ENCODE peak calls at places on chromosomes 6 and 20, in ten cellular contexts. One of them, this sample, is unnamed.
A peak's percentile ranks its signal among the peaks of the same experiment; 100 is the strongest.

GRCh38 chr6:166956444-166957086 is at the start of gene RNASET2:
- DNase-seq in esophagus squamous epithelium: peak; percentile 81
- DNase-seq in transverse colon: peak; percentile 100
- DNase-seq in uterus: peak; percentile 98
- DNase-seq in body of pancreas: peak; percentile 99
- DNase-seq in heart left ventricle: peak; percentile 98
- DNase-seq in H1: no peak
- DNase-seq in breast epithelium: peak; percentile 97
- DNase-seq in ovary: peak; percentile 97
- DNase-seq in upper lobe of left lung: peak; percentile 100
- DNase-seq in this sample: peak; percentile 96

GRCh38 chr6:147904416-147904815 is 395.9 kb downstream of the SAMD5 start:
- DNase-seq in ovary: no peak
- DNase-seq in transverse colon: no peak
- DNase-seq in esophagus squamous epithelium: no peak
- DNase-seq in H1: no peak
- DNase-seq in uterus: no peak
- DNase-seq in body of pancreas: no peak
- DNase-seq in upper lobe of left lung: no peak
- DNase-seq in breast epithelium: no peak
- DNase-seq in heart left ventricle: no peak
- DNase-seq in this sample: no peak

GRCh38 chr20:39773380-39774000 is 811.3 kb downstream of the DHX35 start:
- DNase-seq in transverse colon: no peak
- DNase-seq in breast epithelium: no peak
- DNase-seq in ovary: no peak
- DNase-seq in esophagus squamous epithelium: no peak
- DNase-seq in uterus: no peak
- DNase-seq in H1: no peak
- DNase-seq in heart left ventricle: no peak
- DNase-seq in upper lobe of left lung: no peak
- DNase-seq in body of pancreas: no peak
- DNase-seq in this sample: no peak

GRCh38 chr6:2659882-2660281 is 90.8 kb downstream of the MYLK4 start:
- DNase-seq in body of pancreas: no peak
- DNase-seq in heart left ventricle: no peak
- DNase-seq in upper lobe of left lung: no peak
- DNase-seq in breast epithelium: no peak
- DNase-seq in H1: peak; percentile 9
- DNase-seq in ovary: no peak
- DNase-seq in esophagus squamous epithelium: no peak
- DNase-seq in transverse colon: no peak
- DNase-seq in uterus: no peak
- DNase-seq in this sample: no peak

GRCh38 chr6:116008470-116009229 is 52.0 kb downstream of the FRK start:
- DNase-seq in upper lobe of left lung: no peak
- DNase-seq in H1: no peak
- DNase-seq in body of pancreas: no peak
- DNase-seq in ovary: no peak
- DNase-seq in breast epithelium: no peak
- DNase-seq in transverse colon: no peak
- DNase-seq in esophagus squamous epithelium: no peak
- DNase-seq in uterus: no peak
- DNase-seq in heart left ventricle: no peak
- DNase-seq in this sample: peak; percentile 46

GRCh38 chr6:167795874-167796667 is 30.6 kb upstream of the AFDN start:
- DNase-seq in uterus: no peak
- DNase-seq in esophagus squamous epithelium: no peak
- DNase-seq in ovary: no peak
- DNase-seq in breast epithelium: peak; percentile 75
- DNase-seq in transverse colon: peak; percentile 61
- DNase-seq in body of pancreas: peak; percentile 28
- DNase-seq in upper lobe of left lung: peak; percentile 82
- DNase-seq in heart left ventricle: peak; percentile 43
- DNase-seq in H1: no peak
- DNase-seq in this sample: no peak

GRCh38 chr6:54451516-54451915 is 143.3 kb downstream of the TINAG start:
- DNase-seq in esophagus squamous epithelium: no peak
- DNase-seq in transverse colon: no peak
- DNase-seq in H1: no peak
- DNase-seq in ovary: no peak
- DNase-seq in body of pancreas: no peak
- DNase-seq in heart left ventricle: no peak
- DNase-seq in upper lobe of left lung: no peak
- DNase-seq in uterus: no peak
- DNase-seq in breast epithelium: no peak
- DNase-seq in this sample: no peak

GRCh38 chr6:43669922-43670622 is 17.5 kb downstream of the MRPS18A start:
- DNase-seq in body of pancreas: no peak
- DNase-seq in H1: no peak
- DNase-seq in upper lobe of left lung: no peak
- DNase-seq in esophagus squamous epithelium: no peak
- DNase-seq in ovary: no peak
- DNase-seq in heart left ventricle: no peak
- DNase-seq in transverse colon: no peak
- DNase-seq in breast epithelium: no peak
- DNase-seq in uterus: peak; percentile 34
- DNase-seq in this sample: no peak

GRCh38 chr6:4727671-4728435 is 48.4 kb upstream of the CDYL start:
- DNase-seq in H1: no peak
- DNase-seq in breast epithelium: no peak
- DNase-seq in transverse colon: peak; percentile 63
- DNase-seq in ovary: no peak
- DNase-seq in upper lobe of left lung: no peak
- DNase-seq in esophagus squamous epithelium: no peak
- DNase-seq in uterus: no peak
- DNase-seq in heart left ventricle: no peak
- DNase-seq in body of pancreas: no peak
- DNase-seq in this sample: no peak

GRCh38 chr6:52551483-52552277 is 25.2 kb downstream of the TRAM2 start:
- DNase-seq in esophagus squamous epithelium: no peak
- DNase-seq in H1: no peak
- DNase-seq in ovary: peak; percentile 35
- DNase-seq in heart left ventricle: peak; percentile 62
- DNase-seq in uterus: peak; percentile 61
- DNase-seq in transverse colon: peak; percentile 58
- DNase-seq in body of pancreas: peak; percentile 76
- DNase-seq in upper lobe of left lung: no peak
- DNase-seq in breast epithelium: peak; percentile 65
- DNase-seq in this sample: peak; percentile 26

GRCh38 chr6:167678102-167679101 is 148.3 kb upstream of the AFDN start:
- DNase-seq in heart left ventricle: peak; percentile 46
- DNase-seq in transverse colon: peak; percentile 45
- DNase-seq in body of pancreas: peak; percentile 60
- DNase-seq in upper lobe of left lung: peak; percentile 89
- DNase-seq in esophagus squamous epithelium: no peak
- DNase-seq in uterus: peak; percentile 50
- DNase-seq in breast epithelium: no peak
- DNase-seq in ovary: peak; percentile 39
- DNase-seq in H1: no peak
- DNase-seq in this sample: no peak

GRCh38 chr6:98824907-98825601 is 9.3 kb upstream of the POU3F2 start:
- DNase-seq in body of pancreas: no peak
- DNase-seq in uterus: no peak
- DNase-seq in esophagus squamous epithelium: no peak
- DNase-seq in transverse colon: no peak
- DNase-seq in ovary: no peak
- DNase-seq in upper lobe of left lung: no peak
- DNase-seq in breast epithelium: no peak
- DNase-seq in heart left ventricle: no peak
- DNase-seq in H1: no peak
- DNase-seq in this sample: no peak

GRCh38 chr6:143405381-143406154 is 44.9 kb downstream of the ADAT2 start:
- DNase-seq in upper lobe of left lung: no peak
- DNase-seq in transverse colon: no peak
- DNase-seq in heart left ventricle: no peak
- DNase-seq in esophagus squamous epithelium: no peak
- DNase-seq in uterus: no peak
- DNase-seq in body of pancreas: no peak
- DNase-seq in ovary: no peak
- DNase-seq in H1: no peak
- DNase-seq in breast epithelium: no peak
- DNase-seq in this sample: no peak

GRCh38 chr6:20254295-20254694 is 42.0 kb upstream of the MBOAT1 start:
- DNase-seq in breast epithelium: no peak
- DNase-seq in esophagus squamous epithelium: no peak
- DNase-seq in heart left ventricle: no peak
- DNase-seq in body of pancreas: no peak
- DNase-seq in ovary: no peak
- DNase-seq in H1: no peak
- DNase-seq in transverse colon: no peak
- DNase-seq in upper lobe of left lung: no peak
- DNase-seq in uterus: no peak
- DNase-seq in this sample: no peak

GRCh38 chr6:20251525-20251924 is 39.3 kb upstream of the MBOAT1 start:
- DNase-seq in transverse colon: no peak
- DNase-seq in upper lobe of left lung: no peak
- DNase-seq in uterus: no peak
- DNase-seq in ovary: no peak
- DNase-seq in breast epithelium: no peak
- DNase-seq in body of pancreas: no peak
- DNase-seq in H1: no peak
- DNase-seq in heart left ventricle: no peak
- DNase-seq in esophagus squamous epithelium: no peak
- DNase-seq in this sample: no peak

GRCh38 chr6:20255428-20255827 is 43.2 kb upstream of the MBOAT1 start:
- DNase-seq in esophagus squamous epithelium: no peak
- DNase-seq in ovary: no peak
- DNase-seq in transverse colon: no peak
- DNase-seq in H1: no peak
- DNase-seq in heart left ventricle: no peak
- DNase-seq in uterus: no peak
- DNase-seq in body of pancreas: no peak
- DNase-seq in upper lobe of left lung: no peak
- DNase-seq in breast epithelium: no peak
- DNase-seq in this sample: no peak

GRCh38 chr6:20253021-20253420 is 40.8 kb upstream of the MBOAT1 start:
- DNase-seq in heart left ventricle: no peak
- DNase-seq in H1: no peak
- DNase-seq in breast epithelium: no peak
- DNase-seq in transverse colon: no peak
- DNase-seq in body of pancreas: no peak
- DNase-seq in esophagus squamous epithelium: no peak
- DNase-seq in uterus: no peak
- DNase-seq in upper lobe of left lung: no peak
- DNase-seq in ovary: no peak
- DNase-seq in this sample: no peak

DNA sequence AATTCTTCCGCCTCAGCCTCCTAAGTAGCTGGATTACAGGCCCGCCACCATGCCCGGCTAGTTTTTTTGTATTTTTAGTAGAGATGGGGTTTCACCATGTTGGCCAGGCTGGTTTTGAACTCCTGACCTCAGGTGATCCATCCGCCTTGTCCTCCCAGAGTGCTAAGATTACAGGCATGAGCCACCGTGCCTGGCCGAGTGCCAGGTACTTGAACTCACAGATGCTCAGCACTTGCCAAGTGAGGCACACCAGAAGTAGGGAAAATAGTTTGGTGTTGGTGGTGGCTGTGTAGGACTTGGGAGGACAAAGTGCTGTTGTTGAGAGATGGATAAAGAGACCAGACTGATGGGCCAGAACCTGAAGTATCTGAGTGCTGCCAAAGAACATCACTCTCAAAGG is 40.0 kb upstream of the MBOAT1 start:
- DNase-seq in breast epithelium: no peak
- DNase-seq in uterus: no peak
- DNase-seq in H1: no peak
- DNase-seq in ovary: no peak
- DNase-seq in transverse colon: peak; percentile 48
- DNase-seq in esophagus squamous epithelium: no peak
- DNase-seq in body of pancreas: no peak
- DNase-seq in upper lobe of left lung: no peak
- DNase-seq in heart left ventricle: no peak
- DNase-seq in this sample: no peak
- H3K27ac ChIP-seq in breast epithelium: no peak overlapping the region
- H3K27ac ChIP-seq in uterus: no peak overlapping the region
- H3K27ac ChIP-seq in H1: no peak overlapping the region
- H3K27ac ChIP-seq in ovary: no peak overlapping the region
- H3K27ac ChIP-seq in transverse colon: peak overlapping the region; percentile 36
- H3K27ac ChIP-seq in esophagus squamous epithelium: peak overlapping the region; percentile 80
- H3K27ac ChIP-seq in body of pancreas: no peak overlapping the region
- H3K27ac ChIP-seq in upper lobe of left lung: no peak overlapping the region
- H3K27ac ChIP-seq in heart left ventricle: no peak overlapping the region
- H3K27ac ChIP-seq in this sample: no peak overlapping the region

GRCh38 chr6:90941885-90942284 is 355.0 kb upstream of the MAP3K7 start:
- DNase-seq in uterus: no peak
- DNase-seq in heart left ventricle: no peak
- DNase-seq in breast epithelium: no peak
- DNase-seq in upper lobe of left lung: no peak
- DNase-seq in body of pancreas: no peak
- DNase-seq in ovary: no peak
- DNase-seq in transverse colon: no peak
- DNase-seq in esophagus squamous epithelium: no peak
- DNase-seq in H1: no peak
- DNase-seq in this sample: peak; percentile 17
- TF ChIP-seq POLR2A in uterus: no peak
- TF ChIP-seq POLR2A in heart left ventricle: no peak
- TF ChIP-seq POLR2A in breast epithelium: no peak
- TF ChIP-seq POLR2A in upper lobe of left lung: no peak
- TF ChIP-seq POLR2A in body of pancreas: no peak
- TF ChIP-seq POLR2A in ovary: no peak
- TF ChIP-seq POLR2A in transverse colon: no peak
- TF ChIP-seq POLR2A in esophagus squamous epithelium: no peak
- TF ChIP-seq POLR2A in H1: no peak
- TF ChIP-seq POLR2A in this sample: no peak

DNA sequence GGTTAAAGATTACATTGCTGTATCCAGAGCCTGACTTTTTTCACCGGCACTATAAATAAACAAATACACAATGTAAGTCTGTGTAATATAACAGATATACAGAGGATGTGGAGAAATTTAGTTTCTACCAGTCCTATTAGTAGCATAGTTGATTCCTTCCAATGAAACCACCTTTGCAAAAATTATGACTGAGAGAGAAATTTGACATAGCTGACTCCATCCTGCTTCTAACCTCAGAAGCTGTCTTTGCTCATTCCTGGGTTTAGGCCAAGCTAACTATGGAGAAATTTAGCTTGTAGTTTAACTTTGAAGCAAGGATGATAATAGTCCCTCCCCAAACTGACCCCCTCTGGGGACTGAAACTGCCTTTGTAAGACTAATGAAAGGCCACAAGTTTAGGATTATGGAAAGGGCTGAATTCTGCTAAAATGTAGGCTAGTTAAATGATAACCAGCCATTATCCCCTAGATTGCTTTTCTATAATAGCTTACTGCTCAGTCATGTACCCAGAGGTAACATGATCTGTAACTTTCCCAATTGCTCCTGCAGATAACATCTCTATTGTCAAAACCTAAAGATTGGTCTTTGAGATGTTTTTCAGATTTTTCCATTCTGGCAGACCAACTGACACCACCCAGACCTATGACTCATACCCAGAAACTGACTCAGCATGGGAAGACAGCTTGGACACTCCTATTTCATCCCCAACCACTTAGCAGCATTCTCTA is 172.8 kb upstream of the ARG1 start:
- DNase-seq in esophagus squamous epithelium: no peak
- DNase-seq in upper lobe of left lung: no peak
- DNase-seq in H1: no peak
- DNase-seq in heart left ventricle: no peak
- DNase-seq in body of pancreas: no peak
- DNase-seq in transverse colon: no peak
- DNase-seq in breast epithelium: no peak
- DNase-seq in uterus: no peak
- DNase-seq in ovary: no peak
- DNase-seq in this sample: peak; percentile 61
- H3K27ac ChIP-seq in esophagus squamous epithelium: no peak overlapping the region
- H3K27ac ChIP-seq in upper lobe of left lung: no peak overlapping the region
- H3K27ac ChIP-seq in H1: no peak overlapping the region
- H3K27ac ChIP-seq in heart left ventricle: no peak overlapping the region
- H3K27ac ChIP-seq in body of pancreas: no peak overlapping the region
- H3K27ac ChIP-seq in transverse colon: no peak overlapping the region
- H3K27ac ChIP-seq in breast epithelium: no peak overlapping the region
- H3K27ac ChIP-seq in uterus: no peak overlapping the region
- H3K27ac ChIP-seq in ovary: no peak overlapping the region
- H3K27ac ChIP-seq in this sample: peak overlapping the region; percentile 74

GRCh38 chr20:62618622-62619529 is 23.4 kb upstream of the SLCO4A1 start:
- DNase-seq in transverse colon: peak; percentile 20
- DNase-seq in esophagus squamous epithelium: no peak
- DNase-seq in upper lobe of left lung: peak; percentile 34
- DNase-seq in ovary: no peak
- DNase-seq in heart left ventricle: no peak
- DNase-seq in uterus: no peak
- DNase-seq in breast epithelium: no peak
- DNase-seq in body of pancreas: no peak
- DNase-seq in H1: no peak
- DNase-seq in this sample: no peak
- TF ChIP-seq POLR2A in transverse colon: no peak
- TF ChIP-seq POLR2A in esophagus squamous epithelium: no peak
- TF ChIP-seq POLR2A in upper lobe of left lung: no peak
- TF ChIP-seq POLR2A in ovary: no peak
- TF ChIP-seq POLR2A in heart left ventricle: no peak
- TF ChIP-seq POLR2A in uterus: no peak
- TF ChIP-seq POLR2A in breast epithelium: no peak
- TF ChIP-seq POLR2A in body of pancreas: no peak
- TF ChIP-seq POLR2A in H1: no peak
- TF ChIP-seq POLR2A in this sample: no peak

This sample was measured in adrenal gland.